ENCODE peak calls at places on chromosomes 16 and 17, in nine cellular contexts. C, D, I, L, W, U, X, K and B are unnamed samples.

GRCh38 chr17:76735006-76735405 is 2.1 kb downstream of the SRSF2 start:
- DNase-seq in W (no peak), I (no peak), C (peak; percentile 70), D (no peak), K (no peak), U (no peak), X (no peak), L (no peak), B (no peak)

GRCh38 chr17:74408262-74408661 is 23.6 kb upstream of the GPRC5C start:
- DNase-seq in W (no peak), U (no peak), L (no peak), K (peak; percentile 57), X (no peak), C (no peak), I (no peak), D (no peak), B (no peak)

GRCh38 chr16:27995378-27995777 is 68.1 kb downstream of the GSG1L start:
- DNase-seq in D (no peak), I (no peak), L (no peak), X (no peak), K (no peak), U (no peak), W (peak; percentile 9), C (no peak), B (no peak)

GRCh38 chr16:31242197-31242596 is 17.6 kb upstream of the ITGAM start:
- DNase-seq in D (no peak), U (no peak), C (no peak), K (no peak), I (no peak), W (no peak), X (no peak), L (no peak), B (no peak)

GRCh38 chr16:11734025-11734652 is 8.5 kb downstream of the TXNDC11 start:
- DNase-seq in U (no peak), W (no peak), I (no peak), C (peak; percentile 68), L (no peak), K (no peak), D (no peak), X (no peak), B (no peak)

GRCh38 chr16:14139872-14140271 is 68.8 kb downstream of the MRTFB start:
- DNase-seq in U (no peak), W (no peak), L (no peak), K (no peak), I (no peak), X (no peak), D (no peak), C (no peak), B (no peak)

GRCh38 chr16:10885246-10885645 is 8.2 kb downstream of the CIITA start:
- DNase-seq in K (no peak), D (no peak), C (no peak), L (no peak), X (no peak), I (no peak), W (no peak), U (no peak), B (no peak)

GRCh38 chr17:48484256-48484655 is 46.6 kb downstream of the HOXB1 start:
- DNase-seq in U (no peak), I (no peak), D (no peak), C (no peak), K (no peak), X (no peak), W (no peak), L (no peak), B (no peak)

GRCh38 chr17:75828741-75829140 is 15.5 kb downstream of the UNC13D start:
- DNase-seq in X (no peak), K (no peak), W (no peak), I (no peak), L (no peak), D (no peak), U (no peak), C (no peak), B (no peak)

GRCh38 chr16:75279277-75279676 is 27.9 kb upstream of the BCAR1 start:
- DNase-seq in W (no peak), D (no peak), U (no peak), I (no peak), C (peak; percentile 90), X (no peak), L (no peak), K (no peak), B (peak; percentile 89)

GRCh38 chr17:59436900-59437299 is 105.4 kb downstream of the YPEL2 start:
- DNase-seq in K (no peak), U (no peak), W (no peak), L (no peak), C (no peak), X (no peak), I (no peak), D (no peak), B (no peak)

GRCh38 chr17:70040336-70040735 is 34.7 kb upstream of the KCNJ16 start:
- DNase-seq in W (no peak), U (no peak), K (no peak), D (no peak), C (no peak), L (no peak), X (no peak), I (no peak), B (no peak)

GRCh38 chr16:73389075-73389474 is 341.1 kb upstream of the ZFHX3 start:
- DNase-seq in I (no peak), K (no peak), D (no peak), U (no peak), W (no peak), C (no peak), L (no peak), X (no peak), B (no peak)

GRCh38 chr17:14387036-14387435 is 86.2 kb downstream of the HS3ST3B1 start:
- DNase-seq in I (no peak), K (no peak), X (no peak), D (no peak), U (no peak), L (no peak), W (no peak), C (no peak), B (no peak)

GRCh38 chr17:62627904-62628603 is 584 bp downstream of the MRC2 start:
- DNase-seq in I (no peak), K (peak; percentile 63), L (no peak), C (no peak), X (no peak), D (no peak), W (no peak), U (no peak), B (no peak)

GRCh38 chr17:70099884-70100283 is 24.9 kb downstream of the KCNJ16 start:
- DNase-seq in U (no peak), D (peak; percentile 33), K (no peak), W (peak; percentile 38), C (no peak), X (no peak), L (no peak), I (no peak), B (no peak)

GRCh38 chr17:20999044-20999573 is 43.7 kb downstream of the USP22 start:
- DNase-seq in W (no peak), L (no peak), I (no peak), C (no peak), U (no peak), K (no peak), X (no peak), D (no peak), B (no peak)